ENCODE peak calls at places on chromosomes 11 and 22, in seven cellular contexts. Y, N, X, L, Z, T and E are unnamed samples.

GRCh38 chr22:20131593-20131855 is at the start of gene ZDHHC8:
- DNase-seq in X (no peak), N (no peak), T (no peak), L (no peak), Z (peak), Y (peak), E (peak)

GRCh38 chr22:48941903-48942625 is 885.6 kb downstream of the BRD1 start:
- DNase-seq in Y (no peak), X (peak), L (no peak), Z (no peak), N (no peak), T (no peak), E (peak)

GRCh38 chr11:83249972-83250593 is 36.1 kb downstream of the CCDC90B start:
- DNase-seq in X (peak), Z (no peak), N (no peak), Y (peak), T (peak), L (peak), E (peak)

GRCh38 chr11:120517390-120518315 is 6.1 kb downstream of the GRIK4 start:
- DNase-seq in L (no peak), N (no peak), Y (peak), Z (no peak), T (peak), X (no peak), E (peak)

GRCh38 chr11:103851166-103851651 is 185.2 kb upstream of the DDI1 start:
- DNase-seq in N (no peak), Y (no peak), L (no peak), X (no peak), Z (no peak), T (peak), E (no peak)

GRCh38 chr11:57936050-57936418 is 87.6 kb upstream of the OR9Q1 start:
- DNase-seq in X (no peak), Y (no peak), L (no peak), T (no peak), N (no peak), Z (no peak), E (no peak)

GRCh38 chr11:36405585-36406367 is 104.3 kb downstream of the TRAF6 start:
- DNase-seq in Y (no peak), T (no peak), L (no peak), X (no peak), N (no peak), Z (no peak), E (no peak)

GRCh38 chr22:49190816-49191505 is 636.7 kb downstream of the BRD1 start:
- DNase-seq in L (no peak), N (no peak), T (no peak), Z (no peak), Y (no peak), X (no peak), E (no peak)

GRCh38 chr11:75797796-75798195 is 17.2 kb upstream of the UVRAG start:
- DNase-seq in N (no peak), T (no peak), X (no peak), Z (no peak), L (no peak), Y (no peak), E (peak)

GRCh38 chr11:26992031-26992541 is 1.8 kb upstream of the FIBIN start:
- DNase-seq in L (peak), N (no peak), T (peak), Y (no peak), X (no peak), Z (no peak), E (peak)

GRCh38 chr11:65184146-65184545 is 2.4 kb downstream of the CAPN1 start:
- DNase-seq in Z (no peak), Y (no peak), L (no peak), N (peak), X (peak), T (no peak), E (no peak)

GRCh38 chr11:73854680-73855079 is 22.0 kb downstream of the COA4 start:
- DNase-seq in Z (no peak), Y (no peak), X (no peak), L (no peak), N (no peak), T (no peak), E (no peak)

GRCh38 chr11:10902301-10902700 is 44.4 kb upstream of the ZBED5 start:
- DNase-seq in T (peak), X (no peak), Y (no peak), L (no peak), Z (no peak), N (no peak), E (no peak)

GRCh38 chr11:11574373-11574772 is 47.4 kb downstream of the GALNT18 start:
- DNase-seq in T (no peak), Y (no peak), Z (no peak), N (no peak), X (no peak), L (no peak), E (no peak)

GRCh38 chr22:39592104-39593060 is 21.8 kb downstream of the CACNA1I start:
- DNase-seq in Y (no peak), Z (no peak), L (peak), T (peak), X (peak), N (no peak), E (peak)

GRCh38 chr11:64141081-64141783 is 24.7 kb downstream of the MACROD1 start:
- DNase-seq in T (no peak), Y (no peak), N (peak), X (no peak), L (no peak), Z (no peak), E (no peak)

GRCh38 chr11:69484427-69485259 is 3.2 kb downstream of the LINC01488 start:
- DNase-seq in L (no peak), Y (peak), N (no peak), T (no peak), Z (no peak), X (no peak), E (peak)

GRCh38 chr22:20249797-20250354 is 18.2 kb downstream of the RTN4R start:
- DNase-seq in Z (no peak), L (no peak), Y (no peak), X (peak), T (peak), N (no peak), E (no peak)

GRCh38 chr11:111490496-111490895 is 21.7 kb downstream of the BTG4 start:
- DNase-seq in N (no peak), Y (no peak), L (no peak), X (no peak), T (no peak), Z (no peak), E (no peak)

GRCh38 chr22:36197601-36198146 is 3.9 kb downstream of the APOL4 start:
- DNase-seq in L (no peak), N (no peak), T (no peak), Z (no peak), Y (peak), X (peak), E (no peak)

GRCh38 chr22:46163498-46163897 is 13.2 kb downstream of the PPARA start:
- DNase-seq in Z (no peak), X (no peak), T (no peak), Y (no peak), L (no peak), N (no peak), E (no peak)

GRCh38 chr22:41417622-41418390 is 28.8 kb downstream of the TOB2 start:
- DNase-seq in N (no peak), Y (no peak), T (peak), Z (no peak), X (peak), L (no peak), E (peak)

GRCh38 chr11:1567052-1567720 is 4.9 kb downstream of the DUSP8 start:
- DNase-seq in N (no peak), L (no peak), X (no peak), Y (no peak), Z (no peak), T (no peak), E (peak)

GRCh38 chr11:88363566-88364169 is 26.1 kb upstream of the CTSC start:
- DNase-seq in L (peak), Z (no peak), Y (no peak), T (peak), N (no peak), X (no peak), E (peak)

GRCh38 chr11:111361874-111362273 is 17.2 kb downstream of the POU2AF1 start:
- DNase-seq in L (no peak), T (no peak), X (no peak), Y (no peak), N (no peak), Z (no peak), E (no peak)

GRCh38 chr22:46115755-46116490 is 34.4 kb upstream of the PPARA start:
- DNase-seq in X (no peak), T (no peak), L (no peak), Y (no peak), Z (no peak), N (no peak), E (no peak)

GRCh38 chr11:75268626-75269366 is 28.2 kb downstream of the TPBGL start:
- DNase-seq in N (no peak), X (no peak), Z (no peak), T (no peak), Y (no peak), L (no peak), E (peak)

GRCh38 chr11:112177610-112178009 is 2.3 kb downstream of the BCO2 start:
- DNase-seq in Z (no peak), X (no peak), Y (no peak), L (no peak), T (no peak), N (no peak), E (no peak)

GRCh38 chr11:47552086-47552580 is 799 bp downstream of the CELF1 start:
- DNase-seq in T (peak), X (no peak), Y (peak), N (peak), Z (no peak), L (peak), E (peak)

GRCh38 chr11:70317576-70318305 is 47.3 kb downstream of the PPFIA1 start:
- DNase-seq in T (no peak), Z (no peak), N (no peak), Y (no peak), L (no peak), X (no peak), E (no peak)

GRCh38 chr11:60589611-60590010 is 74.4 kb downstream of the MS4A13 start:
- DNase-seq in Z (no peak), N (no peak), T (no peak), X (no peak), Y (no peak), L (no peak), E (no peak)

GRCh38 chr11:83363280-83363679 is 77.1 kb upstream of the CCDC90B start:
- DNase-seq in N (no peak), X (no peak), Y (no peak), L (no peak), T (no peak), Z (no peak), E (no peak)

GRCh38 chr11:45593992-45594391 is 71.4 kb downstream of the CHST1 start:
- DNase-seq in L (no peak), Y (no peak), X (peak), T (no peak), Z (no peak), N (no peak), E (no peak)

GRCh38 chr22:37549704-37550059 is 10.6 kb upstream of the CDC42EP1 start:
- DNase-seq in T (peak), Y (peak), X (peak), Z (no peak), L (no peak), N (no peak), E (peak)
- TF ChIP-seq CTCF in T (peak), Y (peak), X (no peak), Z (no peak), L (no peak), N (no peak), E (peak)

DNA sequence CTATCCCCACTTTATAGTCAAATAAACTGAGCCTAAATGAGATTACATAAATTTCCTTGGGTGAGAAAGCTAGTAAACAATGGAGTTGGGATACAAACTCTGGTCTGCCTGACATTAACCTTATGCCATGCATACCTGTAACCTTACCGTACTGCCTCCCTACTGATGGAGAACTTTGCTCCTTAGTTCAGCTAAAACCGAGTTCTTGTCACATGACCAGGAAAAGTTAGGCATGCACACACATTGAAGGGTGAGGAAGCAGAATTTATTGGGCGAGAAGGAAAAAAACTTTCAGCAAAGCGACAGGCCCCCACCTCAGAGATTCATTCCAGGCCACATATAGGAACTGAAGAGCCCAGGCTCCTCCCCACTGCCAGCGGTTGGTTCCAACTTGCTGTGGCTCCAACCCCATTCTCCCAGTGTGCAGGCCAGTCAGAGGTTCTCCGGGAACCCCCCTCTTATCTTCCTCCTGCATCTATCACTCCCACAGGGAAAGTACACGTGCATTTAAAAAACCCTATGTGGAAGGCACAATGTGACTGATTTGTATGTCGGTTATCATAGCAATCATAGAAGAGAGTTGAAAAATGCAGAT is 3.2 kb upstream of the PIWIL4 start:
- DNase-seq in T (no peak), N (no peak), Y (no peak), L (no peak), X (no peak), Z (no peak), E (no peak)
- TF ChIP-seq CTCF in T (no peak), N (no peak), Y (no peak), L (no peak), X (no peak), Z (no peak), E (no peak)

GRCh38 chr11:127843483-127844396 is 743.6 kb downstream of the ETS1 start:
- DNase-seq in L (peak), Z (no peak), N (peak), T (peak), X (peak), Y (peak), E (peak)
- TF ChIP-seq CTCF in L (peak), Z (peak), N (peak), T (peak), X (peak), Y (peak), E (peak)

DNA sequence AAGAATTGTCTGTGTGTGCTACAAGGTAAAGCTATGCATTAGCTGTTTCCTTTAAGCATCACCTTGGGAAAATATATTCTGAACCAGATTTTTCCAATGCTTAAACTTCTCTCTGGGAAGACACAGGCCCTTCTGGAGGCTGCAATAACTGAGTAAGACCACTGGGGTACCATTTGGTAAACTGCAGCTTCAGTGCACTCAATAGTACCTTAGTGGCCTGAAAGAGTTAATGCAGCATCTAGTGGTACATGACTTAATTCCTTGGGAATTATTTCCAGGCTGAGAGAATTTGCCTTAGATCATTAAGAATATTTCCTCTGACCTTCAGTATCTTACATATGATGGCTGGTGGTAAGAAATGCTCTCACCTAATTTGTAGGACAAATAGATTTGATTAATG is 727.4 kb downstream of the DLG2 start:
- DNase-seq in X (no peak), N (no peak), T (no peak), Y (no peak), Z (no peak), L (no peak), E (no peak)
- TF ChIP-seq CTCF in X (no peak), N (peak), T (peak), Y (no peak), Z (no peak), L (no peak), E (peak)